ENCODE peak calls at places on chromosomes 1 and 21, in eight cellular contexts. V is HCT116, G is spleen, L is transverse colon, O is Peyer's patch, A is prostate gland, W is uterus, U is gastrocnemius medialis. T is an unnamed sample.
A peak's percentile ranks its signal among the peaks of the same experiment; 100 is the strongest.

GRCh38 chr1:86156571-86157455 is at the start of gene COL24A1:
- DNase-seq in A (peak; percentile 29), W (peak; percentile 22), U (peak; percentile 15), O (peak; percentile 44), L (peak; percentile 14), V (no peak), G (peak; percentile 81), T (peak; percentile 50)

GRCh38 chr1:159752135-159752580 is 28.6 kb upstream of the DUSP23 start:
- DNase-seq in O (peak; percentile 77), G (no peak), W (peak; percentile 76), V (no peak), A (peak; percentile 74), U (peak; percentile 39), L (peak; percentile 42), T (no peak)

GRCh38 chr1:78426398-78426797 is 64.4 kb upstream of the PTGFR start:
- DNase-seq in L (no peak), U (no peak), G (no peak), V (no peak), O (no peak), A (no peak), W (no peak), T (no peak)

GRCh38 chr1:84724128-84724860 is 34.0 kb upstream of the SSX2IP start:
- DNase-seq in A (no peak), W (no peak), G (peak; percentile 77), U (no peak), O (peak; percentile 67), V (peak; percentile 51), L (peak; percentile 14), T (no peak)

GRCh38 chr1:232978091-232978634 is 27.8 kb downstream of the NTPCR start:
- DNase-seq in U (no peak), A (no peak), V (no peak), L (no peak), W (no peak), G (no peak), O (no peak), T (no peak)

GRCh38 chr1:155254714-155255242 is 505 bp downstream of the ENTREP3 start:
- DNase-seq in O (no peak), V (no peak), W (peak; percentile 34), A (no peak), U (no peak), G (peak; percentile 86), L (peak; percentile 31), T (peak; percentile 33)

GRCh38 chr21:30733026-30733425 is 14.0 kb downstream of the KRTAP21-2 start:
- DNase-seq in L (no peak), O (no peak), G (no peak), A (no peak), V (no peak), W (no peak), U (no peak), T (no peak)

GRCh38 chr1:43908226-43908625 is 25.4 kb upstream of the ARTN start:
- DNase-seq in O (no peak), G (no peak), W (no peak), U (no peak), V (no peak), A (no peak), L (no peak), T (no peak)

GRCh38 chr1:48249868-48250267 is 27.4 kb downstream of the SLC5A9 start:
- DNase-seq in V (no peak), W (no peak), O (no peak), A (no peak), L (no peak), U (no peak), G (no peak), T (no peak)

GRCh38 chr1:244843148-244843978 is 7.9 kb downstream of the COX20 start:
- DNase-seq in V (no peak), A (no peak), G (no peak), O (no peak), U (no peak), W (no peak), L (no peak), T (no peak)

GRCh38 chr1:147807405-147807804 is 47.0 kb upstream of the GJA5 start:
- DNase-seq in U (no peak), L (no peak), V (no peak), O (no peak), A (no peak), W (no peak), G (no peak), T (no peak)

GRCh38 chr1:207336559-207337467 is 15.3 kb downstream of the CD55 start:
- DNase-seq in U (no peak), V (no peak), L (no peak), W (no peak), A (no peak), O (peak; percentile 53), G (no peak), T (no peak)

GRCh38 chr1:158124034-158124433 is 56.7 kb upstream of the CD1D start:
- DNase-seq in U (no peak), G (no peak), O (no peak), L (no peak), A (no peak), V (no peak), W (no peak), T (no peak)

GRCh38 chr21:42061866-42062542 is 9.1 kb upstream of the UMODL1 start:
- DNase-seq in L (peak; percentile 41), G (peak; percentile 84), V (no peak), A (no peak), O (peak; percentile 73), U (no peak), W (no peak), T (no peak)

GRCh38 chr21:28235169-28235892 is 757.3 kb downstream of the LTN1 start:
- DNase-seq in A (no peak), G (no peak), W (no peak), L (no peak), O (no peak), U (no peak), V (no peak), T (no peak)

GRCh38 chr1:156337052-156337887 is 822 bp downstream of the CCT3 start:
- DNase-seq in G (peak; percentile 71), W (no peak), A (no peak), O (no peak), L (no peak), U (no peak), V (no peak), T (no peak)

GRCh38 chr1:41875487-41875886 is 43.2 kb downstream of the HIVEP3 start:
- DNase-seq in W (no peak), O (no peak), U (peak; percentile 81), L (no peak), V (no peak), G (no peak), A (no peak), T (no peak)

GRCh38 chr1:90351019-90351418 is 356.1 kb downstream of the ZNF326 start:
- DNase-seq in U (no peak), L (no peak), W (no peak), O (no peak), A (no peak), G (no peak), V (no peak), T (no peak)
- TF ChIP-seq POLR2A in U (no peak), L (no peak), W (no peak), O (no peak), A (no peak), G (no peak), V (no peak), T (no peak)

GRCh38 chr1:225888898-225889690 is at the start of gene LEFTY1:
- DNase-seq in G (no peak), W (no peak), O (no peak), V (no peak), L (peak; percentile 73), A (no peak), U (no peak), T (no peak)
- H3K27ac ChIP-seq in G (no peak within 1 kb of the TSS), W (no peak within 1 kb of the TSS), O (no peak within 1 kb of the TSS), V (no peak within 1 kb of the TSS), L (peak within 1 kb of the TSS; percentile 98), A (peak within 1 kb of the TSS; percentile 91), U (no peak within 1 kb of the TSS), T (no peak within 1 kb of the TSS)

GRCh38 chr1:236545621-236546169 is 21.9 kb downstream of the LGALS8 start:
- DNase-seq in W (no peak), U (no peak), O (no peak), L (no peak), V (no peak), A (no peak), G (no peak), T (no peak)

GRCh38 chr1:236541710-236542109 is 17.9 kb downstream of the LGALS8 start:
- DNase-seq in W (no peak), V (no peak), G (no peak), A (no peak), L (no peak), U (no peak), O (no peak), T (no peak)

GRCh38 chr1:236540813-236541465 is 17.2 kb downstream of the LGALS8 start:
- DNase-seq in U (no peak), G (no peak), A (no peak), O (no peak), V (no peak), L (peak; percentile 25), W (no peak), T (no peak)

DNA sequence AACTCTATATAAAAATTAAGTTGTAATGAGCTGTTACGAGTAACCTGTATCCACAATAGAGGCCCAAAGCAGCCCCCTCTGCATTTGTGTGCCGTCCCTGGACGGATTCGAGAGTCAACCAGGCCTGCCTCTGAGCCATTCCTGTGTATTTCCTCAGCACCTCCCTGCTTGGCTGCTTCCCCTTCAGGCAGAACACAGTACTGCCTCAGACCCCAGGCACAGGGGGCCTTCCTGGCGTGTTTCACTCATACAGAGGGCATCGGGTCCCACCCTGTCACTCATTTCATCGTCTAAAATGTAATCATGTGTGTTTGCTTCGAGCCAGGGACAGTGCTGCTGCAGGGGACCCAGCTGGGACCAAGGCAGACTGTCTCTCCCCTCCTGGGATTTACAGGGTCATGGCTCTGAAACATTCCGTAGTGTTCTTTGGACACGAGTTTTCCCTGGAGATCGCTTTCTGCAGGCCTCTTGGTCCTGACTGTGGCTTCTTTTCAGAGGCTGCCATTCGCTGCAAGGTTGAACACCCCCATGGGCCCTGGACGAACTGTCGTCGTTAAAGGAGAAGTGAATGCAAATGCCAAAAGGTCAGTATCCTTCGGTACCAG is 19.4 kb downstream of the LGALS8 start:
- DNase-seq in U (no peak), V (no peak), O (no peak), W (no peak), A (no peak), G (no peak), L (no peak), T (peak; percentile 35)
- TF ChIP-seq CTCF in U (no peak), V (no peak), O (no peak), W (no peak), A (no peak), G (no peak), L (no peak), T (no peak)

GRCh38 chr1:2228157-2228594 is at the start of gene SKI:
- DNase-seq in G (no peak), W (no peak), A (no peak), O (no peak), V (no peak), L (no peak), U (no peak), T (no peak)

GRCh38 chr1:2229032-2229920 is 1.2 kb downstream of the SKI start:
- DNase-seq in O (peak; percentile 87), V (no peak), A (peak; percentile 69), U (peak; percentile 82), G (peak; percentile 95), W (peak; percentile 81), L (peak; percentile 77), T (peak; percentile 73)

GRCh38 chr1:2226525-2227340 is 1.4 kb upstream of the SKI start:
- DNase-seq in W (peak; percentile 50), L (no peak), O (no peak), V (no peak), U (no peak), G (peak; percentile 92), A (no peak), T (no peak)

GRCh38 chr1:2228684-2229031 is 539 bp downstream of the SKI start:
- DNase-seq in U (no peak), W (no peak), V (no peak), O (no peak), G (peak; percentile 90), L (no peak), A (no peak), T (no peak)

GRCh38 chr1:2227341-2228156 is 570 bp upstream of the SKI start:
- DNase-seq in G (peak; percentile 99), U (peak; percentile 95), L (peak; percentile 97), O (peak; percentile 97), A (peak; percentile 95), W (peak; percentile 96), V (peak; percentile 91), T (peak; percentile 98)
- TF ChIP-seq POLR2A in G (no peak), U (peak; percentile 85), L (peak; percentile 74), O (peak; percentile 84), A (peak; percentile 78), W (peak; percentile 80), V (peak; percentile 42), T (peak; percentile 86)